ENCODE peak calls at places on chromosomes 3 and 15, in eight cellular contexts. T, X, G, J, E, H, Y and M are unnamed samples.

GRCh38 chr15:67076147-67076843 is 10.9 kb downstream of the SMAD3 start:
- DNase-seq in J (peak), G (peak), H (peak), X (no peak), E (no peak), Y (peak), T (peak), M (no peak)

GRCh38 chr3:53147903-53148400 is 13.1 kb upstream of the PRKCD start:
- DNase-seq in J (no peak), H (no peak), Y (peak), E (no peak), T (no peak), X (no peak), G (no peak), M (no peak)

GRCh38 chr3:124969190-124969589 is 34.6 kb upstream of the MUC13 start:
- DNase-seq in J (no peak), G (no peak), E (no peak), Y (no peak), X (no peak), T (no peak), H (no peak), M (no peak)

GRCh38 chr3:177835008-177835407 is 637.7 kb upstream of the TBL1XR1 start:
- DNase-seq in G (no peak), Y (no peak), T (peak), E (no peak), X (no peak), H (peak), J (peak), M (no peak)

GRCh38 chr15:42384597-42384996 is 25.3 kb downstream of the CAPN3 start:
- DNase-seq in J (no peak), E (no peak), H (no peak), X (no peak), G (no peak), Y (no peak), T (no peak), M (no peak)

GRCh38 chr3:6025032-6025431 is 835.9 kb upstream of the GRM7 start:
- DNase-seq in X (no peak), Y (no peak), G (no peak), J (no peak), H (no peak), T (no peak), E (no peak), M (no peak)

GRCh38 chr15:94351121-94351520 is 119.8 kb downstream of the MCTP2 start:
- DNase-seq in T (no peak), X (no peak), Y (no peak), H (no peak), G (no peak), J (no peak), E (no peak), M (no peak)

GRCh38 chr3:177665122-177665808 is 468.0 kb upstream of the TBL1XR1 start:
- DNase-seq in G (no peak), E (no peak), T (no peak), X (no peak), Y (no peak), H (peak), J (peak), M (no peak)